ENCODE peak calls at places on chromosome 10, in nine cellular contexts. F, R, V, N, M, L, T, K and H are unnamed samples.
A peak's percentile ranks its signal among the peaks of the same experiment; 100 is the strongest.

GRCh38 chr10:76185476-76186255 is 754.2 kb downstream of the LRMDA start:
- DNase-seq in V (no peak), L (no peak), K (no peak), N (no peak), F (no peak), M (no peak), T (no peak), R (no peak), H (no peak)

GRCh38 chr10:119401671-119402395 is 140.7 kb downstream of the RGS10 start:
- DNase-seq in F (no peak), L (peak; percentile 64), T (peak; percentile 82), V (peak; percentile 98), N (peak; percentile 89), K (no peak), R (peak; percentile 92), M (peak; percentile 88), H (no peak)

GRCh38 chr10:99232357-99232999 is 3.2 kb downstream of the HPSE2 start:
- DNase-seq in T (no peak), L (peak; percentile 36), R (no peak), K (no peak), V (peak; percentile 21), M (peak; percentile 51), N (no peak), F (no peak), H (no peak)

GRCh38 chr10:43299579-43299978 is 32.7 kb upstream of the RASGEF1A start:
- DNase-seq in F (no peak), R (no peak), L (no peak), V (no peak), K (no peak), N (no peak), T (no peak), M (no peak), H (no peak)

GRCh38 chr10:29554660-29555059 is 80.1 kb downstream of the SVIL start:
- DNase-seq in K (no peak), V (peak; percentile 69), M (peak; percentile 76), N (no peak), F (no peak), R (no peak), T (no peak), L (no peak), H (no peak)

GRCh38 chr10:67788028-67788886 is 49.7 kb downstream of the DNAJC12 start:
- DNase-seq in L (peak; percentile 63), F (peak; percentile 80), V (peak; percentile 48), R (no peak), M (peak; percentile 87), K (peak; percentile 88), T (peak; percentile 57), N (peak; percentile 77), H (peak; percentile 30)

GRCh38 chr10:95395947-95396449 is 105.2 kb upstream of the PDLIM1 start:
- DNase-seq in M (peak; percentile 81), R (peak; percentile 72), F (no peak), N (no peak), T (peak; percentile 71), L (no peak), V (no peak), K (no peak), H (no peak)

GRCh38 chr10:122207135-122207534 is 64.0 kb upstream of the BTBD16 start:
- DNase-seq in F (no peak), N (no peak), R (no peak), L (no peak), T (no peak), K (no peak), V (no peak), M (no peak), H (no peak)

GRCh38 chr10:97718178-97718577 is 4.6 kb downstream of the MARVELD1 start:
- DNase-seq in T (no peak), L (no peak), R (peak; percentile 74), F (no peak), V (no peak), K (peak; percentile 17), M (no peak), N (no peak), H (peak; percentile 71)

GRCh38 chr10:100037758-100038315 is 28.1 kb upstream of the DNMBP start:
- DNase-seq in T (no peak), R (no peak), L (no peak), K (no peak), M (no peak), F (no peak), V (no peak), N (no peak), H (no peak)

GRCh38 chr10:88989423-88989822 is 1.2 kb upstream of the FAS start:
- DNase-seq in F (no peak), N (no peak), T (no peak), R (no peak), M (no peak), L (no peak), V (no peak), K (no peak), H (no peak)

GRCh38 chr10:88986549-88987242 is 3.9 kb upstream of the FAS start:
- DNase-seq in K (no peak), T (no peak), F (peak; percentile 38), R (no peak), V (peak; percentile 60), M (no peak), N (peak; percentile 31), L (peak; percentile 65), H (peak; percentile 4)

GRCh38 chr10:88987840-88988239 is 2.8 kb upstream of the FAS start:
- DNase-seq in L (no peak), M (no peak), V (no peak), K (no peak), F (no peak), T (no peak), R (no peak), N (no peak), H (no peak)

GRCh38 chr10:88989824-88990527 is 622 bp upstream of the FAS start:
- DNase-seq in N (no peak), F (no peak), T (no peak), V (peak; percentile 95), M (peak; percentile 47), K (no peak), L (peak; percentile 58), R (peak; percentile 77), H (no peak)

GRCh38 chr10:88987243-88987726 is 3.3 kb upstream of the FAS start:
- DNase-seq in T (no peak), F (no peak), M (no peak), K (no peak), V (no peak), L (no peak), R (no peak), N (no peak), H (no peak)
- H3K4me3 ChIP-seq in T (no peak overlapping the region), F (no peak overlapping the region), M (no peak overlapping the region), K (no peak overlapping the region), V (no peak overlapping the region), L (no peak overlapping the region), R (no peak overlapping the region), N (no peak overlapping the region), H (no peak overlapping the region)

DNA sequence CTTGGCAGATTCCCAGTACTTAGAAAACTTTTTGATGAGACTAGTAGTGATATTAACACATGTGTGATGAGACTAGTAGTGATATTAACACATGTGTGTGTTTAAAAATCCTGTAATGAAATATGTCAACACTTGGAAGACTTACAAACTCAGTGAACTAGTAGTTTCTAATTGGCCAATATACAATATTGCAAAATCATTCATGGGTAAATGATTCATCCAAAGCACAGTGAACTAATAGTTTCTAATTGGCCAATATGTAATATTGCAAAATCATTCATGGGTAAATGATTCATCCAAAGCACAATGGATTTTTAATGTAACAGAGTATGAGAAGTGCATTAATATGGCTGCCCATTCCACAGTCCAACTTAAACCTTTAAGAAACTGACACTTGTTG is 77.8 kb downstream of the ATAD1 start:
- DNase-seq in F (no peak), V (peak; percentile 89), N (no peak), M (no peak), L (no peak), K (no peak), T (no peak), R (no peak), H (no peak)
- H3K27ac ChIP-seq in F (peak overlapping the region; percentile 34), V (peak overlapping the region; percentile 32), N (no peak overlapping the region), M (no peak overlapping the region), L (no peak overlapping the region), K (peak overlapping the region; percentile 33), T (no peak overlapping the region), R (no peak overlapping the region), H (no peak overlapping the region)

GRCh38 chr10:30988831-30989458 is 42.7 kb downstream of the ZNF438 start:
- DNase-seq in T (no peak), F (no peak), L (no peak), N (no peak), V (no peak), K (no peak), R (no peak), M (no peak), H (no peak)
- H3K4me1 ChIP-seq in T (peaks cover 92% of the 10 kb centered on the region), F (no peaks in the 10 kb centered on the region), L (no peaks in the 10 kb centered on the region), N (peaks cover 10% of the 10 kb centered on the region), V (peaks cover 36% of the 10 kb centered on the region), K (peaks cover 28% of the 10 kb centered on the region), R (no peaks in the 10 kb centered on the region), M (peaks cover 50% of the 10 kb centered on the region), H (no peaks in the 10 kb centered on the region)

DNA sequence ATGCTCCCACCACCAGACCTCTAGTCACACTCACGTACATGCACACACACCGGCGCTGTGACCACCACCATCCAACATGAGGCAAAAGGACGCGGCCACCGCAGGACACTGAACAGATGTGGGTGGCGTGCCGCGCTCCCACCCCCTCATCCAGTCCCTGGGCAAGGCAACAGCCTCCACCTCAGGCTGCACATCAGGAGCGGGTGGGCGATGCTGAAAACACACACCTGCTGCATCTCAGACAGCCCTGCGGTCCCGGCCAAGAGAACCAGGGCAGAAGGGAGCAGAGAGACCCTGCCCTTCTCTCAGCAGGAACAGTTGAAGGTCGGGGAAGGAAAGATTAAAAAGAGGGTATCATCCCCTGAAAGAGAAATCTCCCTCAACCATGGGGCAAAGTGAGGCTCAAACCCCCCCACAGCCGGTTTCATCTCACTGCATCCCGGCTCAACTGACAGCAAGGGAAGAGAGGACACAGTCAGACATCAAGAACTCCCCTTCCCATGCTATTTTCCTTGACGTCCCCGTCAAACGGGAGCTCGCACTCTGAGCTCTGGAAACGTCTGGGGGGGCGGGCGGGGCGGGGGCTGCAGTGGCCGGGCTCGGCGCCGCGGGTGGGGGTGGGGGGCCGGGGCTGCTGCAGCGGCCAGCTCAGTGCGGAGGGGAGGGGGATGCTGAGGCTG is 1.1 kb downstream of the CAMK2G start:
- DNase-seq in L (no peak), V (no peak), K (no peak), N (no peak), M (no peak), F (no peak), T (no peak), R (no peak), H (no peak)
- H3K4me3 ChIP-seq in L (peak overlapping the region; percentile 92), V (peak overlapping the region; percentile 78), K (peak overlapping the region; percentile 98), N (peak overlapping the region; percentile 90), M (peak overlapping the region; percentile 83), F (no peak overlapping the region), T (peak overlapping the region; percentile 89), R (peak overlapping the region; percentile 89), H (peak overlapping the region; percentile 98)

GRCh38 chr10:71621263-71621751 is 98.3 kb downstream of the C10orf105 start:
- DNase-seq in R (peak; percentile 87), L (no peak), V (peak; percentile 46), M (no peak), T (no peak), K (no peak), N (no peak), F (no peak), H (no peak)
- H3K27ac ChIP-seq in R (peak overlapping the region; percentile 50), L (peak overlapping the region; percentile 70), V (no peak overlapping the region), M (no peak overlapping the region), T (no peak overlapping the region), K (peak overlapping the region; percentile 31), N (no peak overlapping the region), F (peak overlapping the region; percentile 25), H (no peak overlapping the region)

DNA sequence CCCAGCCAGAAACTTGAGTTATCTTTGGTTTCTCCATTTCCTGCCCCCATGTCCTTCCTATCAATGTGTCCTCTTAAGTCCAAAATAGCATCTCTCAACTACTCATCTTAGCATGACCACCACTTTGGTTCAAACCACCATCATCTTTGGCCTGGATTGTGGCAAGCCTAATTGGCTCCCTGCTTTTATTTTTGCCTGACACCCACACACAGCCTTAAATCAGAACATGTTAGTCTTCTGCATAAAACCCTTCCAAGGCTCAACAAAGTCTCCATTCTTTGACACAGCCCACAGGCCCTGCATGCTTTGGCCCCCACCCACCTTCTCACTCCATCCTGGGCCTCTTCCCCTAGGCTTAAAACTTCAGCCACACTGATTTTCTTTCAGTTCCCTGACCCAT is 2.0 kb upstream of the TSPAN14 start:
- DNase-seq in N (no peak), M (no peak), K (no peak), R (no peak), T (no peak), F (no peak), L (no peak), V (no peak), H (no peak)
- H3K4me1 ChIP-seq in N (peaks cover 36% of the 10 kb centered on the region), M (peaks cover 13% of the 10 kb centered on the region), K (peaks cover 36% of the 10 kb centered on the region), R (no peaks in the 10 kb centered on the region), T (peaks cover 46% of the 10 kb centered on the region), F (peaks cover 28% of the 10 kb centered on the region), L (peaks cover 40% of the 10 kb centered on the region), V (peaks cover 11% of the 10 kb centered on the region), H (peaks cover 20% of the 10 kb centered on the region)